ENCODE peak calls at places on chromosomes 2 and 18, in nine cellular contexts. Q is hypothalamus; W is lung; Z is neuronal stem cell; H is A673; O is activated T-cell treated with anti-CD3 and anti-CD28 coated beads, Interleukin-2, amount 50 U/mL, for 4 hours; S is aorta; G is mucosa of descending colon; U is T-helper 1 cell. L is an unnamed sample.

GRCh38 chr2:28958689-28959088 is 22.4 kb upstream of the TOGARAM2 start:
- DNase-seq in Q (peak), W (peak), Z (peak), H (peak), O (no peak), S (no peak), G (peak), U (peak), L (peak)

GRCh38 chr2:191679818-191680600 is 2.1 kb downstream of the NABP1 start:
- DNase-seq in Q (no peak), W (no peak), Z (no peak), H (peak), O (no peak), S (no peak), G (no peak), U (peak), L (no peak)

GRCh38 chr2:45128580-45128997 is 119.3 kb upstream of the SIX2 start:
- DNase-seq in Q (no peak), W (no peak), Z (no peak), H (peak), O (no peak), S (no peak), G (no peak), U (no peak), L (no peak)

GRCh38 chr18:3970929-3971328 is 484.2 kb downstream of the DLGAP1 start:
- DNase-seq in Q (no peak), W (no peak), Z (no peak), H (no peak), O (no peak), S (no peak), G (no peak), U (no peak), L (no peak)

GRCh38 chr2:200026312-200026711 is 70.9 kb downstream of the MAIP1 start:
- DNase-seq in Q (no peak), W (no peak), Z (no peak), H (no peak), O (no peak), S (no peak), G (no peak), U (no peak), L (no peak)

GRCh38 chr18:67104700-67105284 is 411.7 kb downstream of the DSEL start:
- DNase-seq in Q (peak), W (peak), Z (peak), H (peak), O (peak), S (peak), G (peak), U (peak), L (peak)

GRCh38 chr2:234003972-234004617 is 46.4 kb upstream of the SPP2 start:
- DNase-seq in Q (no peak), W (peak), Z (no peak), H (peak), O (no peak), S (peak), G (no peak), U (no peak), L (no peak)

GRCh38 chr18:21262244-21262643 is 20.2 kb downstream of the GREB1L start:
- DNase-seq in Q (no peak), W (no peak), Z (no peak), H (no peak), O (no peak), S (no peak), G (no peak), U (no peak), L (no peak)

GRCh38 chr2:65527451-65528240 is 95.2 kb upstream of the SPRED2 start:
- DNase-seq in Q (no peak), W (no peak), Z (no peak), H (no peak), O (no peak), S (no peak), G (no peak), U (no peak), L (peak)

GRCh38 chr2:873651-874580 is 76.7 kb upstream of the SNTG2 start:
- DNase-seq in Q (no peak), W (no peak), Z (no peak), H (no peak), O (no peak), S (no peak), G (no peak), U (no peak), L (peak)

GRCh38 chr18:78640596-78640995 is 339.0 kb upstream of the SALL3 start:
- DNase-seq in Q (no peak), W (no peak), Z (no peak), H (no peak), O (no peak), S (no peak), G (no peak), U (no peak), L (no peak)

GRCh38 chr18:27844416-27844792 is 332.5 kb downstream of the CDH2 start:
- DNase-seq in Q (no peak), W (no peak), Z (no peak), H (no peak), O (no peak), S (no peak), G (no peak), U (no peak), L (no peak)

GRCh38 chr2:100646039-100646438 is 83.2 kb downstream of the PDCL3 start:
- DNase-seq in Q (no peak), W (no peak), Z (no peak), H (no peak), O (no peak), S (no peak), G (no peak), U (no peak), L (no peak)

GRCh38 chr2:182240862-182241371 is 185.9 kb downstream of the PDE1A start:
- DNase-seq in Q (no peak), W (no peak), Z (no peak), H (peak), O (no peak), S (no peak), G (peak), U (peak), L (no peak)

GRCh38 chr2:172906401-172906811 is 169.2 kb upstream of the MAP3K20 start:
- DNase-seq in Q (no peak), W (no peak), Z (no peak), H (no peak), O (no peak), S (no peak), G (no peak), U (no peak), L (no peak)

GRCh38 chr2:240183370-240184197 is 43.1 kb upstream of the OTOS start:
- DNase-seq in Q (no peak), W (no peak), Z (no peak), H (no peak), O (no peak), S (peak), G (no peak), U (no peak), L (no peak)

GRCh38 chr2:231191896-231192872 is 6.2 kb upstream of the ARMC9 start:
- DNase-seq in Q (no peak), W (peak), Z (no peak), H (peak), O (no peak), S (peak), G (peak), U (no peak), L (peak)

GRCh38 chr2:8779795-8780194 is 57.6 kb downstream of the KIDINS220 start:
- DNase-seq in Q (no peak), W (no peak), Z (no peak), H (no peak), O (no peak), S (no peak), G (no peak), U (no peak), L (no peak)

GRCh38 chr2:75592028-75592427 is 31.3 kb upstream of the EVA1A start:
- DNase-seq in Q (no peak), W (no peak), Z (no peak), H (peak), O (no peak), S (no peak), G (no peak), U (no peak), L (no peak)

GRCh38 chr18:34978533-34978893 is 62.7 kb upstream of the MAPRE2 start:
- DNase-seq in Q (no peak), W (no peak), Z (no peak), H (no peak), O (no peak), S (no peak), G (no peak), U (no peak), L (no peak)

GRCh38 chr18:24987271-24987932 is 364.6 kb downstream of the ZNF521 start:
- DNase-seq in Q (no peak), W (no peak), Z (peak), H (no peak), O (no peak), S (no peak), G (no peak), U (no peak), L (peak)